ENCODE peak calls at places on chromosomes 4 and X, in nine cellular contexts. T is AG10803, J is breast epithelium, Y is mesothelial cell of epicardium, S is fibroblast of mammary gland, E is GM06990, Z is lung, W is D721Med, N is fibroblast of lung. G is an unnamed sample.

GRCh38 chr4:181432347-181432746 is 810.9 kb upstream of the TENM3 start:
- DNase-seq in E (no peak), Z (no peak), Y (no peak), J (no peak), N (no peak), S (no peak), T (no peak), W (no peak), G (no peak)

GRCh38 chr4:54897590-54897989 is 227.8 kb downstream of the KDR start:
- DNase-seq in W (no peak), N (peak), S (no peak), J (no peak), Y (no peak), E (no peak), T (peak), Z (no peak), G (peak)

GRCh38 chr4:2364654-2365053 is 53.8 kb downstream of the ZFYVE28 start:
- DNase-seq in T (peak), E (no peak), N (peak), Y (no peak), W (no peak), S (peak), Z (no peak), J (no peak), G (peak)

GRCh38 chrX:24796204-24796603 is 102.5 kb downstream of the POLA1 start:
- DNase-seq in W (no peak), S (no peak), Y (no peak), Z (no peak), N (no peak), E (no peak), T (no peak), J (no peak), G (no peak)

GRCh38 chr4:163988921-163989320 is 494.4 kb downstream of the TMA16 start:
- DNase-seq in J (no peak), Y (no peak), N (no peak), W (no peak), T (no peak), E (no peak), Z (no peak), S (no peak), G (no peak)

GRCh38 chr4:1532549-1533395 is 126.5 kb upstream of the NKX1-1 start:
- DNase-seq in Y (no peak), J (no peak), S (no peak), E (no peak), W (no peak), T (no peak), Z (no peak), N (no peak), G (no peak)

GRCh38 chr4:114132830-114133229 is 153.4 kb upstream of the ARSJ start:
- DNase-seq in N (no peak), T (no peak), J (no peak), Z (no peak), Y (no peak), W (no peak), S (peak), E (no peak), G (peak)

GRCh38 chr4:152273343-152273742 is 262.5 kb downstream of the FBXW7 start:
- DNase-seq in T (no peak), N (no peak), W (no peak), J (peak), Z (no peak), S (peak), E (no peak), Y (no peak), G (no peak)

GRCh38 chr4:56245547-56246229 is 141.6 kb downstream of the AASDH start:
- DNase-seq in Y (no peak), S (no peak), E (no peak), W (no peak), Z (no peak), J (no peak), N (peak), T (no peak), G (peak)

GRCh38 chr4:143391895-143392294 is 55.2 kb downstream of the GAB1 start:
- DNase-seq in Z (no peak), T (peak), N (peak), S (peak), J (no peak), Y (no peak), W (no peak), E (no peak), G (peak)

GRCh38 chrX:139949703-139950102 is 15.6 kb downstream of the CXorf66 start:
- DNase-seq in J (no peak), Y (no peak), Z (no peak), W (no peak), S (no peak), T (no peak), E (no peak), N (no peak), G (peak)
- TF ChIP-seq CTCF in J (no peak), Y (no peak), Z (no peak), W (peak), S (no peak), T (no peak), E (no peak), N (no peak), G (peak)

GRCh38 chr4:41122775-41123174 is 91.6 kb downstream of the APBB2 start:
- DNase-seq in T (no peak), S (no peak), J (no peak), W (no peak), Y (no peak), E (no peak), N (no peak), Z (no peak), G (no peak)
- TF ChIP-seq CTCF in T (no peak), S (no peak), J (no peak), W (peak), Y (no peak), E (no peak), N (no peak), Z (no peak), G (no peak)

DNA sequence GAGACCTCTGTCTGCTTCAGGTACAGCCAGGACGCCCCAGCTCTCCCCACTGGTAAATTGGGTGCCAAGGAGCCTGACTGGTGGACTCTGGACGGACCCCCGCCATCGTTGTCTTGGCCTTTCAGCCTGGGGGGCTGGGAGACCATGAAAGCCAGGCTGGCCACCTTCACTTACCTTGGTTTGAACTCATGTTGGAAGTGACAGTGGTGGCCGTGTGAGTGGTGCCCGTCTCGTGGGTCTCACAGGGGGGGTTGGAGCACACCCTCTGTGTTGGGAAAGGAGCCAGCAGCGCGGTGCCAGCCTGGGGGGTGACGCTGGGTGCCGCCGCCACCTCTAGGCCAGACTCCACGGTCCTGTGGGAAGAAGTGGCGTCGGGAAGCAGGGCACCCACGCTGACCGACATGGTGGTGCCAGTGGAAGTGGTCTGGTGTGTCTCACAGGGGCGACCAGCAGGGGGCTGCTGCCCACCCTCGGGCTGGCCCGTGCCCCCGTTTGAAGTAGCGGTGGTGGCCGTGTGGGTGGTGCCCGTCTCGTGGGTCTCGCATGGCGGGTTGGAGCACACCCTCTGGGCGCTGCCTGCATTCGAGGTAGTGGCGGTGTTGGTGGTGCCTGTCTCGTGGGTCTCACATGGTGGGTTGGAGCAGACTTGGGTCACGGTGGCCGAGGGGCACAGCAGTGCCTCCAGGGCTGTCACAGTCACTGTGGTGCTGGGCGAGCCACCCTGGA is 9.6 kb upstream of the RENBP start:
- DNase-seq in N (no peak), Z (no peak), S (no peak), T (no peak), Y (no peak), W (no peak), J (no peak), E (no peak), G (no peak)
- TF ChIP-seq CTCF in N (no peak), Z (no peak), S (no peak), T (no peak), Y (no peak), W (no peak), J (no peak), E (no peak), G (no peak)

DNA sequence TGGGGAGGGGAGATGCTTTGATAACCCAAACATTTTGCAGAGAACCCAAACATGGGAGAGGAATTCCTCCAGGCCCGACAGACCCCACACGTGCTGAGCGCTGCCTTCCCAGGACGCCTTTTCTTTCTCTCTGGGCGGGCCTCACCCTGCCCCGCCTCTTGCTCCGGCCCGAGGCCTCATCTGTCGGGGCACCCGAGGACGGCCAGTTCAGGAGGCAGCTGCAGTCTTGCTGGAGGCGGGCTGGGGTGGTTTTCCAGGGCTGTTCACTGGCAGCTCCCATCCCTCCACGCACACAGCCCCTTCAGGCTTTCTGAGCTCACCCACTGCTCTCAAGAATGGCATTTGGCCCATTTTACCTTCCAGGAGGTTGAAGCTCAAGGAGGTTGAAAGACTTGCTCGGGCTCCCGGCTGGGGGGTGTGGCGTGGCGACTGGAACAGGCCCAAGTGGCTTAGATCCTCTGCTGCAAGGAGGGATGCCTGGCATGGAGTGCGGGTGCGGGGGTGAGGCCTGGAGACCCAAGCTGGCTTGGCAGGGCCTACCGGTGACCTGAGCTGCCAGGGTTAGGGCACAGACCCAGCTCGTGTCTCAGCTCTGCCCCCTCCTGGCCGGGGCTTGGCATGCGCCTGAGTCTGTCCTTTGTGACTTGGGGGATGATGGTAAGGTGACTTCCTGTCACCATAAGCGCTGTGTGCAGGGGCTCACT is 99.2 kb downstream of the PSAPL1 start:
- DNase-seq in Y (peak), J (peak), E (peak), N (no peak), T (peak), Z (peak), S (no peak), W (peak), G (peak)
- TF ChIP-seq CTCF in Y (peak), J (peak), E (peak), N (peak), T (peak), Z (peak), S (peak), W (peak), G (peak)

DNA sequence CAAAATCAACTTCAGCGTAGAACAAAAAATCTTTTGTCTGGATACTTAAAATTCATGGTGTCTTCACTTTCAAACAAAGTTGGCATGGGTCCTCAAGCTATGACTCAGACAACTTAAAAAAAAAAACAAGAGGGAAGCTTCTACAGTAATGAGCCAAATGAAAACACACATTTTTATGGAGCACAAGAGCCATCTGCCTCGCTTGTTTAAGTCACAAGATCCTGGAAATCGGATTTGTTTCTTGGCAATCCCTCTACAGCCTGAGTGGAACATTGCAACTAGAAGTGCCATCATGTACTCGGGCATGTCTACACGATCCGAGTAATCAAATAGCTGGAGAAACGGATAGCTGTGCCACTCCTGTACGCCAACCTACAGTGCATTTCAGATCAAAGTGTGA is 22.6 kb downstream of the LAMP2 start:
- DNase-seq in S (peak), Z (no peak), T (peak), W (no peak), Y (no peak), J (no peak), N (peak), E (no peak), G (peak)
- TF ChIP-seq CTCF in S (peak), Z (no peak), T (no peak), W (no peak), Y (no peak), J (no peak), N (no peak), E (no peak), G (no peak)

GRCh38 chr4:110586137-110586850 is 36.6 kb downstream of the PITX2 start:
- DNase-seq in Z (no peak), E (no peak), T (peak), Y (no peak), S (peak), N (peak), W (no peak), J (no peak), G (peak)

GRCh38 chr4:110587666-110588285 is 35.1 kb downstream of the PITX2 start:
- DNase-seq in N (no peak), J (no peak), Y (no peak), Z (no peak), E (no peak), W (no peak), T (no peak), S (no peak), G (no peak)

GRCh38 chr4:110589297-110589696 is 33.6 kb downstream of the PITX2 start:
- DNase-seq in N (no peak), W (no peak), J (no peak), E (no peak), Y (no peak), T (peak), S (peak), Z (no peak), G (peak)
- TF ChIP-seq CTCF in N (no peak), W (peak), J (no peak), E (no peak), Y (no peak), T (peak), S (no peak), Z (no peak), G (peak)

GRCh38 chr4:23582671-23583070 is 307.2 kb downstream of the PPARGC1A start:
- DNase-seq in W (no peak), Z (no peak), T (no peak), Y (no peak), N (no peak), S (no peak), E (no peak), J (no peak), G (no peak)
- TF ChIP-seq CTCF in W (no peak), Z (no peak), T (no peak), Y (no peak), N (no peak), S (no peak), E (no peak), J (no peak), G (no peak)

G was measured in fibroblast of pulmonary artery.